ENCODE peak calls at places on chromosomes 6 and 20, in ten cellular contexts. F is T-cell; A is sciatic nerve; Y is RWPE2; D is activated CD8-positive, alpha-beta T cell treated with anti-CD3 and anti-CD28 coated beads for 36 hours; S is activated CD8-positive, alpha-beta memory T cell treated with anti-CD3 and anti-CD28 coated beads, Interleukin-2, amount 10 ng/mL, durations not matched to agents 7 days and 5 days; G is T-helper 17 cell; L is left cardiac atrium; V is stimulated activated effector memory CD8-positive, alpha-beta T cell treated with anti-CD3 and anti-CD28 coated beads, Interleukin-12 subunit alpha, Interleukin-12 subunit beta, amount 100 ng/mL, for 72 hours; P is mucosa of descending colon. I is an unnamed sample.

GRCh38 chr6:128239146-128239545 is 281.3 kb downstream of the PTPRK start:
- ATAC-seq in P (no peak), G (no peak), D (no peak), Y (no peak), V (no peak), F (no peak), A (no peak), L (no peak), S (no peak), I (no peak)

GRCh38 chr6:83901624-83902023 is 42.1 kb downstream of the CYB5R4 start:
- ATAC-seq in A (no peak), L (no peak), G (no peak), V (no peak), D (no peak), P (no peak), F (no peak), S (no peak), Y (no peak), I (no peak)

GRCh38 chr6:159862103-159862502 is 28.7 kb upstream of the MAS1 start:
- ATAC-seq in F (no peak), P (no peak), D (peak), V (no peak), L (no peak), A (no peak), G (peak), Y (no peak), S (no peak), I (no peak)

GRCh38 chr20:25439328-25439727 is 31.9 kb downstream of the GINS1 start:
- ATAC-seq in P (no peak), V (no peak), Y (no peak), D (no peak), G (no peak), L (no peak), S (no peak), A (no peak), F (no peak), I (no peak)

GRCh38 chr6:90028080-90028778 is 134.0 kb downstream of the GJA10 start:
- ATAC-seq in S (peak), V (peak), A (no peak), L (no peak), G (peak), P (no peak), Y (no peak), F (no peak), D (peak), I (no peak)

GRCh38 chr6:3885262-3886036 is 36.3 kb downstream of the FAM50B start:
- ATAC-seq in F (no peak), D (no peak), S (no peak), V (peak), L (no peak), Y (peak), A (no peak), P (peak), G (no peak), I (no peak)

GRCh38 chr20:43894531-43894930 is 20.1 kb upstream of the TOX2 start:
- ATAC-seq in Y (peak), F (no peak), S (no peak), A (no peak), V (no peak), G (no peak), D (no peak), P (no peak), L (no peak), I (no peak)

GRCh38 chr20:4117341-4117740 is 102.0 kb upstream of the RNF24 start:
- ATAC-seq in G (no peak), L (no peak), S (no peak), V (no peak), D (no peak), F (no peak), P (no peak), Y (no peak), A (no peak), I (no peak)

GRCh38 chr6:40532349-40533028 is 54.7 kb downstream of the LRFN2 start:
- ATAC-seq in L (no peak), G (no peak), A (no peak), F (no peak), Y (no peak), S (no peak), D (no peak), P (no peak), V (no peak), I (no peak)

GRCh38 chr6:153405926-153406325 is 274.8 kb upstream of the RGS17 start:
- ATAC-seq in D (no peak), V (no peak), F (no peak), S (no peak), A (no peak), L (no peak), Y (no peak), P (no peak), G (no peak), I (no peak)

GRCh38 chr20:641516-641913 is 11.5 kb downstream of the SRXN1 start:
- ATAC-seq in D (no peak), F (no peak), Y (no peak), G (no peak), P (no peak), V (no peak), S (no peak), L (no peak), A (no peak), I (no peak)

GRCh38 chr6:78561015-78561414 is 306.3 kb upstream of the IRAK1BP1 start:
- ATAC-seq in P (no peak), V (no peak), S (no peak), Y (no peak), G (no peak), A (no peak), D (no peak), L (no peak), F (no peak), I (no peak)

GRCh38 chr20:50717312-50717711 is 14.1 kb upstream of the PARD6B start:
- ATAC-seq in D (no peak), P (no peak), S (no peak), G (no peak), L (no peak), V (no peak), Y (no peak), F (no peak), A (no peak), I (no peak)

GRCh38 chr6:156778615-156779205 is 1.5 kb downstream of the ARID1B start:
- ATAC-seq in A (peak), V (peak), G (no peak), L (peak), D (peak), Y (no peak), P (peak), F (peak), S (peak), I (peak)

GRCh38 chr6:39913391-39913916 is 20.8 kb downstream of the MOCS1 start:
- ATAC-seq in F (no peak), S (no peak), Y (no peak), V (no peak), G (no peak), L (no peak), D (no peak), A (no peak), P (no peak), I (no peak)

GRCh38 chr6:145506554-145506953 is 228.8 kb downstream of the EPM2A start:
- ATAC-seq in A (no peak), S (no peak), F (no peak), Y (no peak), D (no peak), V (no peak), P (no peak), L (no peak), G (no peak), I (no peak)

GRCh38 chr20:60210779-60211617 is 252.8 kb downstream of the CDH26 start:
- ATAC-seq in Y (peak), S (peak), V (peak), D (peak), F (peak), G (peak), A (peak), P (peak), L (peak), I (no peak)

GRCh38 chr6:80182291-80182690 is 75.8 kb downstream of the BCKDHB start:
- ATAC-seq in S (no peak), G (no peak), L (no peak), D (no peak), P (no peak), V (no peak), Y (peak), A (no peak), F (no peak), I (no peak)

GRCh38 chr6:144008501-144009245 is 614 bp upstream of the PLAGL1 start:
- ATAC-seq in D (no peak), G (peak), P (peak), S (no peak), F (no peak), Y (no peak), A (no peak), L (peak), V (peak), I (peak)

GRCh38 chr6:38696345-38696744 is 6.6 kb downstream of the GLO1 start:
- ATAC-seq in Y (no peak), P (peak), F (no peak), V (no peak), S (no peak), D (no peak), G (no peak), L (no peak), A (no peak), I (no peak)

GRCh38 chr6:14431375-14432330 is 314.1 kb downstream of the CD83 start:
- ATAC-seq in L (peak), A (no peak), Y (peak), P (no peak), D (no peak), F (no peak), S (no peak), V (no peak), G (no peak), I (peak)

GRCh38 chr6:42813074-42813645 is 31.3 kb downstream of the BICRAL start:
- ATAC-seq in V (no peak), D (peak), S (no peak), F (no peak), P (no peak), Y (no peak), L (no peak), A (no peak), G (no peak), I (no peak)

GRCh38 chr20:34295284-34295683 is 7.9 kb downstream of the AHCY start:
- ATAC-seq in Y (no peak), V (no peak), P (no peak), L (no peak), D (no peak), A (no peak), G (no peak), S (no peak), F (no peak), I (no peak)

GRCh38 chr20:3633913-3634478 is 29.2 kb downstream of the GFRA4 start:
- ATAC-seq in G (no peak), A (no peak), P (no peak), L (no peak), F (no peak), S (no peak), Y (no peak), V (no peak), D (no peak), I (no peak)

GRCh38 chr6:15017251-15017650 is 228.6 kb upstream of the JARID2 start:
- ATAC-seq in A (no peak), L (peak), D (peak), G (no peak), F (no peak), V (no peak), P (no peak), Y (no peak), S (no peak), I (no peak)

GRCh38 chr20:62191781-62192559 is 9.1 kb downstream of the MTG2 start:
- ATAC-seq in L (no peak), A (no peak), G (no peak), P (no peak), Y (no peak), F (no peak), V (no peak), D (no peak), S (no peak), I (no peak)

GRCh38 chr6:107622269-107622668 is 132.4 kb downstream of the SOBP start:
- ATAC-seq in A (no peak), S (no peak), P (no peak), V (no peak), Y (no peak), F (no peak), G (no peak), D (no peak), L (no peak), I (no peak)

GRCh38 chr6:134517145-134517658 is 199.3 kb upstream of the SGK1 start:
- ATAC-seq in G (no peak), Y (peak), D (no peak), A (peak), P (peak), L (peak), F (no peak), S (no peak), V (no peak), I (peak)

GRCh38 chr6:121365499-121366183 is 31.4 kb upstream of the TBC1D32 start:
- ATAC-seq in G (no peak), Y (no peak), D (no peak), F (no peak), S (no peak), V (peak), P (no peak), A (no peak), L (no peak), I (no peak)

GRCh38 chr6:140082867-140083297 is 708.4 kb upstream of the CITED2 start:
- ATAC-seq in D (no peak), Y (peak), V (no peak), P (no peak), S (no peak), F (no peak), A (no peak), L (no peak), G (no peak), I (no peak)

I was measured in gastroesophageal sphincter.